ENCODE peak calls at places on chromosomes 13 and 19, in six cellular contexts. Y is heart right ventricle, I is brain microvascular endothelial cell, K is kidney epithelial cell, U is mesenchymal stem cell, G is lung. R is an unnamed sample. For H3K36me3, the result is how much of the 10 kb centered on the place peaks cover.

GRCh38 chr19:53103141-53103902 is at the start of gene ZNF160:
- DNase-seq in Y (peak), I (peak), K (peak), U (peak), G (peak), R (peak)

GRCh38 chr13:87820221-87820620 is 149.1 kb downstream of the SLITRK5 start:
- DNase-seq in Y (no peak), I (no peak), K (no peak), U (peak), G (no peak), R (no peak)

GRCh38 chr13:74136089-74136658 is 2.0 kb upstream of the KLF12 start:
- DNase-seq in Y (peak), I (peak), K (no peak), U (peak), G (no peak), R (peak)

GRCh38 chr13:20773194-20774080 is at the start of gene EEF1AKMT1:
- DNase-seq in Y (peak), I (peak), K (peak), U (peak), G (peak), R (peak)

GRCh38 chr13:28047784-28048388 is 52.5 kb downstream of the FLT3 start:
- DNase-seq in Y (no peak), I (peak), K (peak), U (peak), G (no peak), R (no peak)

GRCh38 chr13:57036290-57036689 is 104.4 kb upstream of the PRR20A start:
- DNase-seq in Y (no peak), I (no peak), K (no peak), U (no peak), G (no peak), R (no peak)

GRCh38 chr13:78239681-78240080 is 321.1 kb upstream of the EDNRB start:
- DNase-seq in Y (no peak), I (no peak), K (no peak), U (no peak), G (no peak), R (no peak)

GRCh38 chr19:10872551-10873107 is 1.3 kb downstream of the CARM1 start:
- DNase-seq in Y (no peak), I (no peak), K (no peak), U (no peak), G (no peak), R (no peak)

GRCh38 chr13:36919833-36920611 is at the start of gene SMAD9:
- DNase-seq in Y (peak), I (peak), K (no peak), U (peak), G (peak), R (peak)

GRCh38 chr13:24381539-24382265 is 72.3 kb downstream of the C1QTNF9 start:
- DNase-seq in Y (no peak), I (no peak), K (no peak), U (no peak), G (no peak), R (no peak)

GRCh38 chr13:36531746-36532486 is 99.6 kb downstream of the CCNA1 start:
- DNase-seq in Y (no peak), I (no peak), K (no peak), U (peak), G (peak), R (no peak)

GRCh38 chr13:110925023-110925608 is 10.2 kb upstream of the ANKRD10 start:
- DNase-seq in Y (no peak), I (no peak), K (no peak), U (no peak), G (no peak), R (no peak)

GRCh38 chr13:20264271-20265018 is 32.3 kb upstream of the GJB6 start:
- DNase-seq in Y (no peak), I (no peak), K (no peak), U (no peak), G (no peak), R (no peak)

GRCh38 chr19:8174706-8175105 is 25.3 kb upstream of the FBN3 start:
- DNase-seq in Y (no peak), I (no peak), K (peak), U (no peak), G (no peak), R (no peak)

GRCh38 chr19:7292950-7293794 is 1.0 kb downstream of the INSR start:
- DNase-seq in Y (peak), I (no peak), K (no peak), U (no peak), G (peak), R (peak)

GRCh38 chr19:46431824-46432223 is 3.1 kb upstream of the PNMA8C start:
- DNase-seq in Y (no peak), I (no peak), K (no peak), U (no peak), G (no peak), R (peak)

GRCh38 chr19:41515054-41515652 is 60.8 kb upstream of the CEACAM21 start:
- DNase-seq in Y (no peak), I (no peak), K (no peak), U (no peak), G (no peak), R (no peak)

GRCh38 chr13:44131069-44131614 is 242.5 kb upstream of the SERP2 start:
- DNase-seq in Y (no peak), I (no peak), K (peak), U (no peak), G (no peak), R (no peak)

GRCh38 chr19:29879655-29879974 is 62.4 kb upstream of the URI1 start:
- DNase-seq in Y (no peak), I (no peak), K (no peak), U (no peak), G (no peak), R (no peak)

GRCh38 chr19:16032509-16033135 is 43.7 kb upstream of the TPM4 start:
- DNase-seq in Y (no peak), I (no peak), K (no peak), U (no peak), G (no peak), R (no peak)

GRCh38 chr13:52695856-52696255 is 43.2 kb downstream of the SUGT1 start:
- DNase-seq in Y (no peak), I (peak), K (no peak), U (peak), G (no peak), R (no peak)

GRCh38 chr19:56377105-56377924 is 16.0 kb downstream of the ZNF582 start:
- DNase-seq in Y (no peak), I (peak), K (no peak), U (no peak), G (no peak), R (no peak)

GRCh38 chr13:27967736-27968315 is 1.3 kb downstream of the CDX2 start:
- DNase-seq in Y (no peak), I (no peak), K (no peak), U (peak), G (no peak), R (no peak)

GRCh38 chr13:46386996-46387851 is at the start of gene RUBCNL:
- DNase-seq in Y (no peak), I (peak), K (no peak), U (peak), G (no peak), R (no peak)

GRCh38 chr19:30393729-30394480 is 21.7 kb downstream of the ZNF536 start:
- DNase-seq in Y (no peak), I (no peak), K (no peak), U (no peak), G (no peak), R (no peak)

GRCh38 chr19:7196721-7197168 is 97.5 kb downstream of the INSR start:
- DNase-seq in Y (peak), I (no peak), K (no peak), U (no peak), G (no peak), R (peak)

GRCh38 chr13:99983401-99984133 is 2.0 kb downstream of the ZIC2 start:
- DNase-seq in Y (no peak), I (no peak), K (no peak), U (peak), G (no peak), R (no peak)

GRCh38 chr19:41541990-41542584 is 33.9 kb upstream of the CEACAM21 start:
- DNase-seq in Y (peak), I (peak), K (no peak), U (peak), G (peak), R (peak)

GRCh38 chr13:36763322-36763721 is 55.7 kb upstream of the RFXAP start:
- DNase-seq in Y (no peak), I (no peak), K (no peak), U (no peak), G (no peak), R (no peak)

GRCh38 chr13:29845440-29846056 is 4.9 kb downstream of the UBL3 start:
- DNase-seq in Y (no peak), I (no peak), K (no peak), U (no peak), G (no peak), R (no peak)

GRCh38 chr13:65965496-65965895 is 1264.6 kb downstream of the PCDH9 start:
- DNase-seq in Y (no peak), I (peak), K (no peak), U (peak), G (no peak), R (no peak)

GRCh38 chr13:106573855-106574254 is 5.9 kb upstream of the ARGLU1 start:
- DNase-seq in Y (peak), I (no peak), K (no peak), U (no peak), G (peak), R (no peak)

GRCh38 chr19:33186835-33187540 is 7.1 kb upstream of the LRP3 start:
- DNase-seq in Y (no peak), I (no peak), K (no peak), U (no peak), G (no peak), R (peak)

GRCh38 chr19:41564515-41565383 is 11.2 kb upstream of the CEACAM21 start:
- DNase-seq in Y (peak), I (no peak), K (no peak), U (peak), G (no peak), R (no peak)

GRCh38 chr19:4199699-4200293 is 17.3 kb downstream of the ANKRD24 start:
- DNase-seq in Y (no peak), I (no peak), K (no peak), U (no peak), G (no peak), R (no peak)

GRCh38 chr13:41608779-41609178 is 151.4 kb downstream of the RGCC start:
- DNase-seq in Y (no peak), I (no peak), K (no peak), U (no peak), G (no peak), R (no peak)

GRCh38 chr19:3067549-3067948 is 5.3 kb upstream of the TLE5 start:
- DNase-seq in Y (no peak), I (no peak), K (no peak), U (no peak), G (no peak), R (no peak)

GRCh38 chr19:45101796-45102195 is 8.8 kb downstream of the PPP1R37 start:
- DNase-seq in Y (no peak), I (no peak), K (no peak), U (no peak), G (no peak), R (no peak)
- H3K36me3 ChIP-seq in Y (under half), I (under half), K (under half), U (under half), G (under half), R (under half)

GRCh38 chr19:34431681-34432402 is 3.7 kb downstream of the UBA2 start:
- DNase-seq in Y (no peak), I (peak), K (no peak), U (peak), G (no peak), R (no peak)
- H3K36me3 ChIP-seq in Y (under half), I (under half), K (under half), U (under half), G (under half), R (under half)

GRCh38 chr19:17620696-17621095 is 65.2 kb downstream of the COLGALT1 start:
- DNase-seq in Y (no peak), I (no peak), K (no peak), U (no peak), G (no peak), R (no peak)

GRCh38 chr19:17625980-17626379 is 62.2 kb downstream of the UNC13A start:
- DNase-seq in Y (no peak), I (no peak), K (no peak), U (no peak), G (no peak), R (no peak)

GRCh38 chr19:17624314-17624991 is 63.7 kb downstream of the UNC13A start:
- DNase-seq in Y (no peak), I (no peak), K (no peak), U (no peak), G (no peak), R (no peak)

GRCh38 chr19:17625043-17625442 is 63.1 kb downstream of the UNC13A start:
- DNase-seq in Y (no peak), I (no peak), K (no peak), U (no peak), G (no peak), R (no peak)

GRCh38 chr19:17623224-17623935 is 64.8 kb downstream of the UNC13A start:
- DNase-seq in Y (no peak), I (no peak), K (no peak), U (no peak), G (no peak), R (no peak)
- H3K36me3 ChIP-seq in Y (under half), I (under half), K (under half), U (under half), G (under half), R (under half)

GRCh38 chr19:5607318-5608270 is 15.0 kb downstream of the SAFB2 start:
- DNase-seq in Y (no peak), I (no peak), K (no peak), U (no peak), G (no peak), R (no peak)

GRCh38 chr19:5612891-5613290 is 9.7 kb downstream of the SAFB2 start:
- DNase-seq in Y (no peak), I (no peak), K (no peak), U (no peak), G (no peak), R (no peak)

GRCh38 chr19:5613466-5613865 is 9.1 kb downstream of the SAFB2 start:
- DNase-seq in Y (no peak), I (no peak), K (no peak), U (no peak), G (no peak), R (no peak)

GRCh38 chr19:5608271-5608666 is 14.3 kb downstream of the SAFB2 start:
- DNase-seq in Y (no peak), I (no peak), K (no peak), U (no peak), G (no peak), R (no peak)

GRCh38 chr19:5609881-5610280 is 12.7 kb downstream of the SAFB2 start:
- DNase-seq in Y (no peak), I (no peak), K (no peak), U (no peak), G (no peak), R (no peak)
- H3K36me3 ChIP-seq in Y (half or more), I (half or more), K (under half), U (half or more), G (under half), R (half or more)

GRCh38 chr19:49652723-49653465 is 10.9 kb downstream of the SCAF1 start:
- DNase-seq in Y (no peak), I (no peak), K (no peak), U (no peak), G (no peak), R (no peak)
- H3K36me3 ChIP-seq in Y (half or more), I (half or more), K (under half), U (half or more), G (under half), R (under half)

GRCh38 chr19:1105873-1106840 is 2.4 kb downstream of the GPX4 start:
- DNase-seq in Y (no peak), I (no peak), K (no peak), U (no peak), G (no peak), R (no peak)
- H3K36me3 ChIP-seq in Y (half or more), I (under half), K (under half), U (half or more), G (under half), R (under half)

GRCh38 chr13:113613789-113614379 is 29.3 kb downstream of the TFDP1 start:
- DNase-seq in Y (no peak), I (no peak), K (no peak), U (no peak), G (no peak), R (no peak)
- H3K36me3 ChIP-seq in Y (under half), I (under half), K (under half), U (half or more), G (under half), R (under half)

GRCh38 chr19:45046355-45046754 is 7.5 kb downstream of the CLASRP start:
- DNase-seq in Y (no peak), I (no peak), K (no peak), U (no peak), G (no peak), R (no peak)
- H3K36me3 ChIP-seq in Y (half or more), I (under half), K (under half), U (under half), G (under half), R (under half)

GRCh38 chr19:47696635-47697034 is 16.6 kb upstream of the EHD2 start:
- DNase-seq in Y (no peak), I (no peak), K (no peak), U (no peak), G (no peak), R (no peak)

GRCh38 chr19:47695533-47696262 is 17.5 kb upstream of the EHD2 start:
- DNase-seq in Y (no peak), I (no peak), K (no peak), U (no peak), G (no peak), R (no peak)

GRCh38 chr19:47699360-47699917 is 13.8 kb upstream of the EHD2 start:
- DNase-seq in Y (no peak), I (no peak), K (no peak), U (peak), G (no peak), R (peak)

GRCh38 chr19:47698631-47699359 is 14.4 kb upstream of the EHD2 start:
- DNase-seq in Y (no peak), I (no peak), K (no peak), U (no peak), G (no peak), R (no peak)

GRCh38 chr19:47697863-47698609 is 15.2 kb upstream of the EHD2 start:
- DNase-seq in Y (peak), I (peak), K (peak), U (peak), G (peak), R (peak)
- H3K36me3 ChIP-seq in Y (half or more), I (under half), K (under half), U (half or more), G (under half), R (under half)

GRCh38 chr19:54893406-54893805 is 12.5 kb upstream of the NCR1 start:
- DNase-seq in Y (no peak), I (no peak), K (no peak), U (no peak), G (no peak), R (no peak)

GRCh38 chr19:54889566-54889965 is 15.5 kb downstream of the FCAR start:
- DNase-seq in Y (no peak), I (no peak), K (no peak), U (no peak), G (no peak), R (no peak)
- H3K36me3 ChIP-seq in Y (under half), I (under half), K (under half), U (under half), G (under half), R (under half)